ENCODE peak calls at places on chromosome 12, in ten cellular contexts. Y is Calu3; G is astrocyte of the cerebellum; Q is heart right ventricle; P is kidney; E is CD4-positive, alpha-beta T cell; S is HepG2; I is IMR-90; Z is RWPE2; D is CD8-positive, alpha-beta T cell. V is an unnamed sample.

GRCh38 chr12:39533951-39534350 is 85.7 kb downstream of the ABCD2 start:
- DNase-seq in Y (no peak), G (no peak), Q (no peak), P (no peak), E (no peak), S (no peak), I (no peak), Z (no peak), D (no peak), V (peak; percentile 69)

GRCh38 chr12:28110329-28110728 is 79.9 kb upstream of the CCDC91 start:
- DNase-seq in Y (no peak), G (no peak), Q (no peak), P (no peak), E (no peak), S (no peak), I (no peak), Z (no peak), D (no peak), V (peak; percentile 59)

GRCh38 chr12:12182926-12183325 is 83.9 kb downstream of the LRP6 start:
- DNase-seq in Y (peak; percentile 7), G (peak; percentile 56), Q (no peak), P (no peak), E (no peak), S (no peak), I (peak; percentile 86), Z (no peak), D (no peak), V (no peak)

GRCh38 chr12:83709899-83710298 is 1023.2 kb downstream of the TMTC2 start:
- DNase-seq in Y (no peak), G (no peak), Q (no peak), P (no peak), E (no peak), S (no peak), I (no peak), Z (no peak), D (no peak), V (peak; percentile 59)

GRCh38 chr12:83145325-83145724 is 458.6 kb downstream of the TMTC2 start:
- DNase-seq in Y (no peak), G (no peak), Q (peak; percentile 17), P (no peak), E (no peak), S (no peak), I (no peak), Z (no peak), D (no peak), V (no peak)

GRCh38 chr12:52147367-52147972 is 44.3 kb downstream of the KRT80 start:
- DNase-seq in Y (peak; percentile 96), G (peak; percentile 88), Q (peak; percentile 88), P (peak; percentile 98), E (no peak), S (peak; percentile 67), I (peak; percentile 99), Z (peak; percentile 100), D (no peak), V (peak; percentile 100)

GRCh38 chr12:28645891-28646290 is 455.6 kb downstream of the CCDC91 start:
- DNase-seq in Y (no peak), G (no peak), Q (no peak), P (no peak), E (no peak), S (no peak), I (no peak), Z (no peak), D (no peak), V (no peak)

GRCh38 chr12:75812341-75813018 is 219.1 kb downstream of the PHLDA1 start:
- DNase-seq in Y (no peak), G (peak; percentile 80), Q (no peak), P (no peak), E (no peak), S (no peak), I (peak; percentile 88), Z (no peak), D (no peak), V (no peak)

GRCh38 chr12:72207094-72207493 is 65.1 kb upstream of the TRHDE start:
- DNase-seq in Y (no peak), G (no peak), Q (no peak), P (no peak), E (no peak), S (no peak), I (no peak), Z (no peak), D (no peak), V (no peak)

GRCh38 chr12:105706321-105706972 is 376.0 kb downstream of the C12orf75 start:
- DNase-seq in Y (no peak), G (peak; percentile 45), Q (no peak), P (peak; percentile 80), E (no peak), S (no peak), I (peak; percentile 70), Z (no peak), D (no peak), V (peak; percentile 23)

GRCh38 chr12:49295087-49296001 is at the start of gene PRPH:
- DNase-seq in Y (no peak), G (no peak), Q (no peak), P (peak; percentile 71), E (no peak), S (no peak), I (no peak), Z (peak; percentile 53), D (no peak), V (no peak)

GRCh38 chr12:114729731-114730130 is 45.8 kb upstream of the TBX3 start:
- DNase-seq in Y (no peak), G (no peak), Q (no peak), P (no peak), E (no peak), S (no peak), I (peak; percentile 87), Z (no peak), D (no peak), V (peak; percentile 61)

GRCh38 chr12:21527451-21528180 is 1.5 kb downstream of the SPX start:
- DNase-seq in Y (peak; percentile 52), G (no peak), Q (peak; percentile 40), P (peak; percentile 85), E (peak; percentile 46), S (no peak), I (peak; percentile 18), Z (peak; percentile 50), D (peak; percentile 27), V (peak; percentile 80)

GRCh38 chr12:59075141-59075540 is 154.8 kb upstream of the LRIG3 start:
- DNase-seq in Y (no peak), G (no peak), Q (no peak), P (no peak), E (no peak), S (no peak), I (no peak), Z (no peak), D (no peak), V (no peak)

GRCh38 chr12:9925746-9926393 is 6.3 kb downstream of the CLEC2A start:
- DNase-seq in Y (peak; percentile 5), G (peak; percentile 16), Q (peak; percentile 8), P (no peak), E (no peak), S (peak; percentile 9), I (peak; percentile 41), Z (no peak), D (no peak), V (peak; percentile 61)
- TF ChIP-seq CTCF in Y (peak; percentile 13), G (peak; percentile 50), Q (peak; percentile 62), P (peak; percentile 43), E (peak; percentile 75), S (peak; percentile 56), I (peak; percentile 55), Z (peak; percentile 44), D (peak; percentile 62), V (peak; percentile 58)

DNA sequence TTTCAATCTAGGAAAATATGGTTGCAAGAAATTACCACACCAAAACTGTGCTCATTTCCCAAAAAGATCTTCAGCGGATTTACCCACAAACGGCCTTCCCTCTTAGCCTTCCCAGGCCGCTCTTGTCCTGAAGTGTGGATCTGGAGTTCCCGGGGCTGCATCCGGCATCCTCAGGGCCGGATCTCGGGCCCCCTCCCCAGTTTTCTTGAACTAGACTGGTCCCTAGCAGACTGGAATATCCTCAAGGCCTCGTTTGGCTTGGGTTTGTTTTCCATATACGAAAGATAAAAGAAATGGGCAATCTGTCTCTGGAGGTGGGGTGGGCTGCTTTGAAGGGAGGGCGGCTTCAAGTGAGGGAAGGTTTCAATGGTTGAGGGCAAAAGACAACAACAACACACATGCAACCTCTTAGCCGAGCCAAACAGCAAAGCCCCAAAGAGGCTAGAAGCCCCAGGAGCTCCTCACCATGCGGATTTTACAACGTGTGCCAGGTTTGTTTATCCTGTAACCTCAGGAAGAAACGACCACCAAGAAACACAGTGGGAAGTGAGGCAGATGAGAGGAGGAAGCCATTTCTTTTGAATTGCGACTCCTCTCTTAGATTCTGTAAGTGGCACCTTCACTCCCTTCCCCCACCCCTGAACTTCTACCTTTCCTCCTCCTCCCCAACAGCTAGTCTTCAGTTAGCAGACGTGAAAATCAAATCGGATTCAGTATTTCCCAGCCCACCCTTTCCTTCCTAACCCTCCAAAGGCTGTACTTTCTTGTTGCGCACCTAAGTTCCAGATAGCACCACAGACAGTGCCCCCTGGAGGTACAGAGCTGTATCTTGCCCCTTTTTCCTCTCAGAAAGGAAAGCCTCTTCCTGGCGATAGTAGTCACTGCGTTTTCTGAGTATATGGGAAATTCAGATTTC is 2.6 kb downstream of the MYF6 start:
- DNase-seq in Y (no peak), G (no peak), Q (no peak), P (no peak), E (no peak), S (peak; percentile 9), I (no peak), Z (no peak), D (no peak), V (peak; percentile 8)
- TF ChIP-seq CTCF in Y (peak; percentile 37), G (peak; percentile 31), Q (no peak), P (peak; percentile 43), E (no peak), S (peak; percentile 60), I (no peak), Z (peak; percentile 32), D (no peak), V (peak; percentile 31)

GRCh38 chr12:78641837-78642423 is 222.6 kb upstream of the SYT1 start:
- DNase-seq in Y (no peak), G (no peak), Q (no peak), P (no peak), E (no peak), S (no peak), I (peak; percentile 4), Z (no peak), D (no peak), V (peak; percentile 11)
- TF ChIP-seq CTCF in Y (no peak), G (no peak), Q (no peak), P (no peak), E (no peak), S (no peak), I (peak; percentile 7), Z (peak; percentile 30), D (no peak), V (peak; percentile 16)

DNA sequence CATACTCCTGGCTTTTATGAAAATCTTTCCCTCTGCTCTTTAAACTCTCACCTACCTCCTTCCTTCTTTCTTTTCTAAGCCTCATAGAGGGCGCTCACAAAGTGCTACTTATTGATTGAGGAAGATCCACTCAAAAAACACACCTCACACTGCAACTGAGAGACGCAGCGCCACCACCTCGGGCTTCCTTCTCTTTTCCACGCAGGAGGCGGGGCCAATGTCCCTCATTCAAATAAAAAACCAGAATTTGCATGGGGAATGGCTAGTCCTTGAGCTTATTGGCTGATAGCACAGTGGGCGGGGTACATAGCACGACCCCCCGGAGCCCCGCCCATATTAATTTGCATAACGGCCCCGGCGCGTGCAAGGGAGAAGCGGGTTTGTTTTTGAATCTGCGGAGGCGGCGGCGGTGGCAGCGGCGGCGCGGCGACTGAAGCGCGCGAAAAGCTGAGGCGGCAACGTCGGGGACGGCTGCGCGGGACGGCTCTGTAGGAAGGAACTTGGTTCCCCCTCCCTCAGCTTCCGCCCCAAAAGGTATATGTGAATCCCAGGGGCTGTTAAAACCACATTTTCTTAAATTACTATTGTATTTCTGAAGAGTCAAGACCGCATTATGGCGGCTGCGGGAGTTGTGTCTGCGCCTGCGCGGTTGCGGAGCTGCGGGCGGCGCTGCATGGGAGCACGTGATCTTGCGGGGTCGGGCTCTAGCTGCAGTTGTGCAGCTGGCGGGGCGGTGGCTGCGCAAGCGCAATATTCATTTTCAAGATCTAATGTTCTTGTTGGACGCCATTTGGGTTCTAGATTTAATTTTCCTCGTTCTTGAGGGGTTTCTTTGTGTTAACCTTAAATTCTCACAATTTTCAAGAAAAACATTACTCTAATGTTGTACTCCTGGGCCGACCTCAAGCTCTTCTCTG is at the start of gene ATF7IP:
- DNase-seq in Y (peak; percentile 95), G (peak; percentile 95), Q (peak; percentile 97), P (peak; percentile 98), E (peak; percentile 95), S (peak; percentile 29), I (peak; percentile 96), Z (peak; percentile 76), D (peak; percentile 93), V (peak; percentile 98)
- TF ChIP-seq CTCF in Y (no peak), G (peak; percentile 30), Q (peak; percentile 53), P (peak; percentile 33), E (peak; percentile 58), S (peak; percentile 3), I (peak; percentile 35), Z (peak; percentile 21), D (no peak), V (peak; percentile 27)

V was measured in epithelial cell of esophagus.